ENCODE peak calls at places on chromosome 20, in seven cellular contexts. One of them, this sample, is unnamed.

GRCh38 chr20:4951299-4951698 is 50.0 kb downstream of the SLC23A2 start:
- DNase-seq in T-helper 2 cell: no peak
- DNase-seq in dermis blood vessel endothelial cell: peak; percentile 96
- DNase-seq in stimulated activated CD4-positive, alpha-beta T cell treated with anti-CD3 and anti-CD28 coated beads, Interleukin-2, amount 100 ng/mL, for 48 hours: no peak
- DNase-seq in cardiac fibroblast: peak; percentile 88
- DNase-seq in BE2C: no peak
- DNase-seq in activated effector memory CD4-positive, alpha-beta T cell treated with anti-CD3 and anti-CD28 coated beads, Interleukin-2, amount 50 U/mL, for 16 hours: no peak
- DNase-seq in this sample: no peak

GRCh38 chr20:47586648-47587306 is 85.1 kb downstream of the NCOA3 start:
- DNase-seq in T-helper 2 cell: no peak
- DNase-seq in dermis blood vessel endothelial cell: no peak
- DNase-seq in stimulated activated CD4-positive, alpha-beta T cell treated with anti-CD3 and anti-CD28 coated beads, Interleukin-2, amount 100 ng/mL, for 48 hours: no peak
- DNase-seq in cardiac fibroblast: peak; percentile 86
- DNase-seq in BE2C: no peak
- DNase-seq in activated effector memory CD4-positive, alpha-beta T cell treated with anti-CD3 and anti-CD28 coated beads, Interleukin-2, amount 50 U/mL, for 16 hours: no peak
- DNase-seq in this sample: no peak

GRCh38 chr20:5001174-5002076 is at the start of gene SLC23A2:
- DNase-seq in T-helper 2 cell: peak; percentile 55
- DNase-seq in dermis blood vessel endothelial cell: peak; percentile 45
- DNase-seq in stimulated activated CD4-positive, alpha-beta T cell treated with anti-CD3 and anti-CD28 coated beads, Interleukin-2, amount 100 ng/mL, for 48 hours: peak; percentile 54
- DNase-seq in cardiac fibroblast: peak; percentile 36
- DNase-seq in BE2C: peak; percentile 53
- DNase-seq in activated effector memory CD4-positive, alpha-beta T cell treated with anti-CD3 and anti-CD28 coated beads, Interleukin-2, amount 50 U/mL, for 16 hours: peak; percentile 86
- DNase-seq in this sample: peak; percentile 24

GRCh38 chr20:41365785-41366545 is 653 bp downstream of the EMILIN3 start:
- DNase-seq in T-helper 2 cell: no peak
- DNase-seq in dermis blood vessel endothelial cell: no peak
- DNase-seq in stimulated activated CD4-positive, alpha-beta T cell treated with anti-CD3 and anti-CD28 coated beads, Interleukin-2, amount 100 ng/mL, for 48 hours: no peak
- DNase-seq in cardiac fibroblast: no peak
- DNase-seq in BE2C: no peak
- DNase-seq in activated effector memory CD4-positive, alpha-beta T cell treated with anti-CD3 and anti-CD28 coated beads, Interleukin-2, amount 50 U/mL, for 16 hours: no peak
- DNase-seq in this sample: no peak

GRCh38 chr20:31721408-31722332 is 998 bp downstream of the BCL2L1 start:
- DNase-seq in T-helper 2 cell: no peak
- DNase-seq in dermis blood vessel endothelial cell: no peak
- DNase-seq in stimulated activated CD4-positive, alpha-beta T cell treated with anti-CD3 and anti-CD28 coated beads, Interleukin-2, amount 100 ng/mL, for 48 hours: peak; percentile 19
- DNase-seq in cardiac fibroblast: no peak
- DNase-seq in BE2C: no peak
- DNase-seq in activated effector memory CD4-positive, alpha-beta T cell treated with anti-CD3 and anti-CD28 coated beads, Interleukin-2, amount 50 U/mL, for 16 hours: peak; percentile 73
- DNase-seq in this sample: no peak

GRCh38 chr20:52749020-52749419 is 223.1 kb upstream of the TSHZ2 start:
- DNase-seq in T-helper 2 cell: no peak
- DNase-seq in dermis blood vessel endothelial cell: no peak
- DNase-seq in stimulated activated CD4-positive, alpha-beta T cell treated with anti-CD3 and anti-CD28 coated beads, Interleukin-2, amount 100 ng/mL, for 48 hours: no peak
- DNase-seq in cardiac fibroblast: peak; percentile 12
- DNase-seq in BE2C: no peak
- DNase-seq in activated effector memory CD4-positive, alpha-beta T cell treated with anti-CD3 and anti-CD28 coated beads, Interleukin-2, amount 50 U/mL, for 16 hours: no peak
- DNase-seq in this sample: no peak

GRCh38 chr20:19973920-19974620 is 43.1 kb upstream of the NAA20 start:
- DNase-seq in T-helper 2 cell: no peak
- DNase-seq in dermis blood vessel endothelial cell: peak; percentile 17
- DNase-seq in stimulated activated CD4-positive, alpha-beta T cell treated with anti-CD3 and anti-CD28 coated beads, Interleukin-2, amount 100 ng/mL, for 48 hours: no peak
- DNase-seq in cardiac fibroblast: peak; percentile 90
- DNase-seq in BE2C: no peak
- DNase-seq in activated effector memory CD4-positive, alpha-beta T cell treated with anti-CD3 and anti-CD28 coated beads, Interleukin-2, amount 50 U/mL, for 16 hours: no peak
- DNase-seq in this sample: no peak

GRCh38 chr20:42923348-42923918 is 266.3 kb downstream of the PTPRT start:
- DNase-seq in T-helper 2 cell: no peak
- DNase-seq in dermis blood vessel endothelial cell: no peak
- DNase-seq in stimulated activated CD4-positive, alpha-beta T cell treated with anti-CD3 and anti-CD28 coated beads, Interleukin-2, amount 100 ng/mL, for 48 hours: no peak
- DNase-seq in cardiac fibroblast: no peak
- DNase-seq in BE2C: no peak
- DNase-seq in activated effector memory CD4-positive, alpha-beta T cell treated with anti-CD3 and anti-CD28 coated beads, Interleukin-2, amount 50 U/mL, for 16 hours: no peak
- DNase-seq in this sample: no peak

GRCh38 chr20:47974234-47974878 is 189.1 kb upstream of the SULF2 start:
- DNase-seq in T-helper 2 cell: no peak
- DNase-seq in dermis blood vessel endothelial cell: no peak
- DNase-seq in stimulated activated CD4-positive, alpha-beta T cell treated with anti-CD3 and anti-CD28 coated beads, Interleukin-2, amount 100 ng/mL, for 48 hours: no peak
- DNase-seq in cardiac fibroblast: no peak
- DNase-seq in BE2C: no peak
- DNase-seq in activated effector memory CD4-positive, alpha-beta T cell treated with anti-CD3 and anti-CD28 coated beads, Interleukin-2, amount 50 U/mL, for 16 hours: no peak
- DNase-seq in this sample: no peak

GRCh38 chr20:57250607-57251343 is 15.7 kb downstream of the BMP7 start:
- DNase-seq in T-helper 2 cell: no peak
- DNase-seq in dermis blood vessel endothelial cell: no peak
- DNase-seq in stimulated activated CD4-positive, alpha-beta T cell treated with anti-CD3 and anti-CD28 coated beads, Interleukin-2, amount 100 ng/mL, for 48 hours: no peak
- DNase-seq in cardiac fibroblast: no peak
- DNase-seq in BE2C: peak; percentile 67
- DNase-seq in activated effector memory CD4-positive, alpha-beta T cell treated with anti-CD3 and anti-CD28 coated beads, Interleukin-2, amount 50 U/mL, for 16 hours: no peak
- DNase-seq in this sample: peak; percentile 80

GRCh38 chr20:36483919-36484808 is 57.2 kb upstream of the MYL9 start:
- DNase-seq in T-helper 2 cell: no peak
- DNase-seq in dermis blood vessel endothelial cell: peak; percentile 34
- DNase-seq in stimulated activated CD4-positive, alpha-beta T cell treated with anti-CD3 and anti-CD28 coated beads, Interleukin-2, amount 100 ng/mL, for 48 hours: no peak
- DNase-seq in cardiac fibroblast: no peak
- DNase-seq in BE2C: peak; percentile 38
- DNase-seq in activated effector memory CD4-positive, alpha-beta T cell treated with anti-CD3 and anti-CD28 coated beads, Interleukin-2, amount 50 U/mL, for 16 hours: no peak
- DNase-seq in this sample: no peak

GRCh38 chr20:62025394-62025793 is 40.3 kb downstream of the TAF4 start:
- DNase-seq in T-helper 2 cell: no peak
- DNase-seq in dermis blood vessel endothelial cell: peak; percentile 45
- DNase-seq in stimulated activated CD4-positive, alpha-beta T cell treated with anti-CD3 and anti-CD28 coated beads, Interleukin-2, amount 100 ng/mL, for 48 hours: no peak
- DNase-seq in cardiac fibroblast: no peak
- DNase-seq in BE2C: peak; percentile 45
- DNase-seq in activated effector memory CD4-positive, alpha-beta T cell treated with anti-CD3 and anti-CD28 coated beads, Interleukin-2, amount 50 U/mL, for 16 hours: no peak
- DNase-seq in this sample: no peak

GRCh38 chr20:42204261-42204660 is 586.1 kb upstream of the CHD6 start:
- DNase-seq in T-helper 2 cell: no peak
- DNase-seq in dermis blood vessel endothelial cell: no peak
- DNase-seq in stimulated activated CD4-positive, alpha-beta T cell treated with anti-CD3 and anti-CD28 coated beads, Interleukin-2, amount 100 ng/mL, for 48 hours: no peak
- DNase-seq in cardiac fibroblast: peak; percentile 3
- DNase-seq in BE2C: no peak
- DNase-seq in activated effector memory CD4-positive, alpha-beta T cell treated with anti-CD3 and anti-CD28 coated beads, Interleukin-2, amount 50 U/mL, for 16 hours: no peak
- DNase-seq in this sample: no peak

GRCh38 chr20:44056010-44056698 is 130.8 kb downstream of the JPH2 start:
- DNase-seq in T-helper 2 cell: no peak
- DNase-seq in dermis blood vessel endothelial cell: peak; percentile 59
- DNase-seq in stimulated activated CD4-positive, alpha-beta T cell treated with anti-CD3 and anti-CD28 coated beads, Interleukin-2, amount 100 ng/mL, for 48 hours: peak; percentile 37
- DNase-seq in cardiac fibroblast: peak; percentile 10
- DNase-seq in BE2C: peak; percentile 74
- DNase-seq in activated effector memory CD4-positive, alpha-beta T cell treated with anti-CD3 and anti-CD28 coated beads, Interleukin-2, amount 50 U/mL, for 16 hours: peak; percentile 75
- DNase-seq in this sample: peak; percentile 48

GRCh38 chr20:23161968-23162696 is 76.0 kb upstream of the CD93 start:
- DNase-seq in T-helper 2 cell: no peak
- DNase-seq in dermis blood vessel endothelial cell: peak; percentile 96
- DNase-seq in stimulated activated CD4-positive, alpha-beta T cell treated with anti-CD3 and anti-CD28 coated beads, Interleukin-2, amount 100 ng/mL, for 48 hours: no peak
- DNase-seq in cardiac fibroblast: peak; percentile 96
- DNase-seq in BE2C: no peak
- DNase-seq in activated effector memory CD4-positive, alpha-beta T cell treated with anti-CD3 and anti-CD28 coated beads, Interleukin-2, amount 50 U/mL, for 16 hours: no peak
- DNase-seq in this sample: no peak

GRCh38 chr20:20360464-20360863 is 7.4 kb upstream of the INSM1 start:
- DNase-seq in T-helper 2 cell: no peak
- DNase-seq in dermis blood vessel endothelial cell: peak; percentile 73
- DNase-seq in stimulated activated CD4-positive, alpha-beta T cell treated with anti-CD3 and anti-CD28 coated beads, Interleukin-2, amount 100 ng/mL, for 48 hours: peak; percentile 39
- DNase-seq in cardiac fibroblast: peak; percentile 76
- DNase-seq in BE2C: peak; percentile 66
- DNase-seq in activated effector memory CD4-positive, alpha-beta T cell treated with anti-CD3 and anti-CD28 coated beads, Interleukin-2, amount 50 U/mL, for 16 hours: no peak
- DNase-seq in this sample: peak; percentile 75

GRCh38 chr20:63322923-63323253 is 29.9 kb downstream of the COL20A1 start:
- DNase-seq in T-helper 2 cell: no peak
- DNase-seq in dermis blood vessel endothelial cell: no peak
- DNase-seq in stimulated activated CD4-positive, alpha-beta T cell treated with anti-CD3 and anti-CD28 coated beads, Interleukin-2, amount 100 ng/mL, for 48 hours: no peak
- DNase-seq in cardiac fibroblast: no peak
- DNase-seq in BE2C: no peak
- DNase-seq in activated effector memory CD4-positive, alpha-beta T cell treated with anti-CD3 and anti-CD28 coated beads, Interleukin-2, amount 50 U/mL, for 16 hours: peak; percentile 36
- DNase-seq in this sample: no peak

GRCh38 chr20:46688151-46689081 is 828 bp downstream of the TP53RK start:
- DNase-seq in T-helper 2 cell: no peak
- DNase-seq in dermis blood vessel endothelial cell: peak; percentile 56
- DNase-seq in stimulated activated CD4-positive, alpha-beta T cell treated with anti-CD3 and anti-CD28 coated beads, Interleukin-2, amount 100 ng/mL, for 48 hours: no peak
- DNase-seq in cardiac fibroblast: peak; percentile 52
- DNase-seq in BE2C: no peak
- DNase-seq in activated effector memory CD4-positive, alpha-beta T cell treated with anti-CD3 and anti-CD28 coated beads, Interleukin-2, amount 50 U/mL, for 16 hours: no peak
- DNase-seq in this sample: peak; percentile 32

GRCh38 chr20:7696311-7696710 is 243.9 kb downstream of the HAO1 start:
- DNase-seq in T-helper 2 cell: no peak
- DNase-seq in dermis blood vessel endothelial cell: no peak
- DNase-seq in stimulated activated CD4-positive, alpha-beta T cell treated with anti-CD3 and anti-CD28 coated beads, Interleukin-2, amount 100 ng/mL, for 48 hours: no peak
- DNase-seq in cardiac fibroblast: no peak
- DNase-seq in BE2C: no peak
- DNase-seq in activated effector memory CD4-positive, alpha-beta T cell treated with anti-CD3 and anti-CD28 coated beads, Interleukin-2, amount 50 U/mL, for 16 hours: no peak
- DNase-seq in this sample: no peak

GRCh38 chr20:53331151-53331973 is 262.3 kb downstream of the ZNF217 start:
- DNase-seq in T-helper 2 cell: no peak
- DNase-seq in dermis blood vessel endothelial cell: no peak
- DNase-seq in stimulated activated CD4-positive, alpha-beta T cell treated with anti-CD3 and anti-CD28 coated beads, Interleukin-2, amount 100 ng/mL, for 48 hours: no peak
- DNase-seq in cardiac fibroblast: peak; percentile 4
- DNase-seq in BE2C: no peak
- DNase-seq in activated effector memory CD4-positive, alpha-beta T cell treated with anti-CD3 and anti-CD28 coated beads, Interleukin-2, amount 50 U/mL, for 16 hours: no peak
- DNase-seq in this sample: no peak

GRCh38 chr20:1155342-1155741 is 29.4 kb downstream of the TMEM74B start:
- DNase-seq in T-helper 2 cell: no peak
- DNase-seq in dermis blood vessel endothelial cell: no peak
- DNase-seq in stimulated activated CD4-positive, alpha-beta T cell treated with anti-CD3 and anti-CD28 coated beads, Interleukin-2, amount 100 ng/mL, for 48 hours: no peak
- DNase-seq in cardiac fibroblast: no peak
- DNase-seq in BE2C: no peak
- DNase-seq in activated effector memory CD4-positive, alpha-beta T cell treated with anti-CD3 and anti-CD28 coated beads, Interleukin-2, amount 50 U/mL, for 16 hours: no peak
- DNase-seq in this sample: no peak

GRCh38 chr20:4299773-4300172 is 284.4 kb upstream of the RNF24 start:
- DNase-seq in T-helper 2 cell: no peak
- DNase-seq in dermis blood vessel endothelial cell: no peak
- DNase-seq in stimulated activated CD4-positive, alpha-beta T cell treated with anti-CD3 and anti-CD28 coated beads, Interleukin-2, amount 100 ng/mL, for 48 hours: no peak
- DNase-seq in cardiac fibroblast: no peak
- DNase-seq in BE2C: no peak
- DNase-seq in activated effector memory CD4-positive, alpha-beta T cell treated with anti-CD3 and anti-CD28 coated beads, Interleukin-2, amount 50 U/mL, for 16 hours: no peak
- DNase-seq in this sample: no peak

GRCh38 chr20:14307956-14308355 is 29.5 kb downstream of the FLRT3 start:
- DNase-seq in T-helper 2 cell: no peak
- DNase-seq in dermis blood vessel endothelial cell: no peak
- DNase-seq in stimulated activated CD4-positive, alpha-beta T cell treated with anti-CD3 and anti-CD28 coated beads, Interleukin-2, amount 100 ng/mL, for 48 hours: no peak
- DNase-seq in cardiac fibroblast: no peak
- DNase-seq in BE2C: no peak
- DNase-seq in activated effector memory CD4-positive, alpha-beta T cell treated with anti-CD3 and anti-CD28 coated beads, Interleukin-2, amount 50 U/mL, for 16 hours: no peak
- DNase-seq in this sample: no peak

GRCh38 chr20:33370296-33370695 is 31.0 kb downstream of the CDK5RAP1 start:
- DNase-seq in T-helper 2 cell: no peak
- DNase-seq in dermis blood vessel endothelial cell: no peak
- DNase-seq in stimulated activated CD4-positive, alpha-beta T cell treated with anti-CD3 and anti-CD28 coated beads, Interleukin-2, amount 100 ng/mL, for 48 hours: peak; percentile 16
- DNase-seq in cardiac fibroblast: no peak
- DNase-seq in BE2C: no peak
- DNase-seq in activated effector memory CD4-positive, alpha-beta T cell treated with anti-CD3 and anti-CD28 coated beads, Interleukin-2, amount 50 U/mL, for 16 hours: peak; percentile 82
- DNase-seq in this sample: no peak

GRCh38 chr20:46260480-46260879 is 47.8 kb downstream of the CDH22 start:
- DNase-seq in T-helper 2 cell: no peak
- DNase-seq in dermis blood vessel endothelial cell: no peak
- DNase-seq in stimulated activated CD4-positive, alpha-beta T cell treated with anti-CD3 and anti-CD28 coated beads, Interleukin-2, amount 100 ng/mL, for 48 hours: no peak
- DNase-seq in cardiac fibroblast: no peak
- DNase-seq in BE2C: no peak
- DNase-seq in activated effector memory CD4-positive, alpha-beta T cell treated with anti-CD3 and anti-CD28 coated beads, Interleukin-2, amount 50 U/mL, for 16 hours: no peak
- DNase-seq in this sample: no peak

This sample was measured in SK-N-DZ.